ENCODE peak calls at places on chromosomes 7 and 10, in four cellular contexts. One of them, this sample, is unnamed.

GRCh38 chr10:111440501-111440900 is 363.7 kb downstream of the ADRA2A start:
- DNase-seq in SK-N-SH: peak
- DNase-seq in A549: no peak
- DNase-seq in GM12878: no peak
- DNase-seq in this sample: no peak

GRCh38 chr10:89384474-89385324 is 6.8 kb downstream of the IFIT1B start:
- DNase-seq in SK-N-SH: no peak
- DNase-seq in A549: no peak
- DNase-seq in GM12878: no peak
- DNase-seq in this sample: no peak

GRCh38 chr10:80702143-80702542 is 164.4 kb downstream of the SH2D4B start:
- DNase-seq in SK-N-SH: no peak
- DNase-seq in A549: no peak
- DNase-seq in GM12878: no peak
- DNase-seq in this sample: no peak

GRCh38 chr10:11505636-11506035 is 105.8 kb downstream of the USP6NL start:
- DNase-seq in SK-N-SH: no peak
- DNase-seq in A549: no peak
- DNase-seq in GM12878: no peak
- DNase-seq in this sample: no peak

GRCh38 chr7:128954830-128955797 is 17.4 kb downstream of the IRF5 start:
- DNase-seq in SK-N-SH: peak
- DNase-seq in A549: no peak
- DNase-seq in GM12878: no peak
- DNase-seq in this sample: no peak

GRCh38 chr7:28176174-28176573 is 4.4 kb downstream of the JAZF1 start:
- DNase-seq in SK-N-SH: no peak
- DNase-seq in A549: no peak
- DNase-seq in GM12878: no peak
- DNase-seq in this sample: no peak

GRCh38 chr7:16484453-16485158 is 19.1 kb upstream of the SOSTDC1 start:
- DNase-seq in SK-N-SH: no peak
- DNase-seq in A549: peak
- DNase-seq in GM12878: no peak
- DNase-seq in this sample: no peak

GRCh38 chr7:99102809-99103690 is 40.9 kb downstream of the SMURF1 start:
- DNase-seq in SK-N-SH: no peak
- DNase-seq in A549: peak
- DNase-seq in GM12878: no peak
- DNase-seq in this sample: no peak

GRCh38 chr10:38094923-38095574 is 912 bp downstream of the ZNF37A start:
- DNase-seq in SK-N-SH: no peak
- DNase-seq in A549: peak
- DNase-seq in GM12878: no peak
- DNase-seq in this sample: peak

GRCh38 chr7:97117372-97118188 is at the start of gene SDHAF3:
- DNase-seq in SK-N-SH: peak
- DNase-seq in A549: peak
- DNase-seq in GM12878: peak
- DNase-seq in this sample: peak

GRCh38 chr10:32983333-32983909 is 25.4 kb upstream of the ITGB1 start:
- DNase-seq in SK-N-SH: peak
- DNase-seq in A549: peak
- DNase-seq in GM12878: no peak
- DNase-seq in this sample: no peak

GRCh38 chr10:43201545-43202131 is 63.4 kb downstream of the CSGALNACT2 start:
- DNase-seq in SK-N-SH: peak
- DNase-seq in A549: no peak
- DNase-seq in GM12878: no peak
- DNase-seq in this sample: no peak

GRCh38 chr10:22682237-22683192 is 31.9 kb downstream of the PIP4K2A start:
- DNase-seq in SK-N-SH: no peak
- DNase-seq in A549: peak
- DNase-seq in GM12878: peak
- DNase-seq in this sample: no peak

GRCh38 chr10:21526952-21527633 is 1.6 kb upstream of the SKIDA1 start:
- DNase-seq in SK-N-SH: peak
- DNase-seq in A549: no peak
- DNase-seq in GM12878: no peak
- DNase-seq in this sample: peak

GRCh38 chr10:128086003-128086863 is 40.0 kb downstream of the MKI67 start:
- DNase-seq in SK-N-SH: no peak
- DNase-seq in A549: no peak
- DNase-seq in GM12878: no peak
- DNase-seq in this sample: no peak

GRCh38 chr7:29177963-29178612 is 16.5 kb upstream of the CHN2 start:
- DNase-seq in SK-N-SH: no peak
- DNase-seq in A549: no peak
- DNase-seq in GM12878: no peak
- DNase-seq in this sample: no peak

GRCh38 chr7:28725911-28726310 is 232.2 kb downstream of the TRIL start:
- DNase-seq in SK-N-SH: no peak
- DNase-seq in A549: no peak
- DNase-seq in GM12878: no peak
- DNase-seq in this sample: no peak

GRCh38 chr7:157675427-157675930 is 338.7 kb downstream of the DNAJB6 start:
- DNase-seq in SK-N-SH: no peak
- DNase-seq in A549: no peak
- DNase-seq in GM12878: no peak
- DNase-seq in this sample: no peak

GRCh38 chr7:79880312-79880711 is 254.3 kb upstream of the GNAI1 start:
- DNase-seq in SK-N-SH: no peak
- DNase-seq in A549: no peak
- DNase-seq in GM12878: no peak
- DNase-seq in this sample: no peak

GRCh38 chr7:20144801-20145200 is 72.4 kb downstream of the MACC1 start:
- DNase-seq in SK-N-SH: no peak
- DNase-seq in A549: no peak
- DNase-seq in GM12878: no peak
- DNase-seq in this sample: no peak

GRCh38 chr7:27433581-27433980 is 191.0 kb downstream of the EVX1 start:
- DNase-seq in SK-N-SH: no peak
- DNase-seq in A549: no peak
- DNase-seq in GM12878: no peak
- DNase-seq in this sample: no peak

GRCh38 chr7:156461881-156462665 is 178.5 kb upstream of the RNF32 start:
- DNase-seq in SK-N-SH: no peak
- DNase-seq in A549: no peak
- DNase-seq in GM12878: no peak
- DNase-seq in this sample: no peak

GRCh38 chr7:1811850-1812692 is 142.0 kb downstream of the ELFN1 start:
- DNase-seq in SK-N-SH: peak
- DNase-seq in A549: peak
- DNase-seq in GM12878: no peak
- DNase-seq in this sample: no peak

GRCh38 chr10:1522237-1522636 is 215.1 kb downstream of the ADARB2 start:
- DNase-seq in SK-N-SH: no peak
- DNase-seq in A549: no peak
- DNase-seq in GM12878: no peak
- DNase-seq in this sample: no peak

GRCh38 chr10:104080762-104081161 is 4.9 kb downstream of the COL17A1 start:
- DNase-seq in SK-N-SH: peak
- DNase-seq in A549: peak
- DNase-seq in GM12878: no peak
- DNase-seq in this sample: peak

GRCh38 chr10:51170518-51171245 is 96.4 kb downstream of the PRKG1 start:
- DNase-seq in SK-N-SH: no peak
- DNase-seq in A549: no peak
- DNase-seq in GM12878: no peak
- DNase-seq in this sample: no peak

GRCh38 chr10:101694056-101694673 is 805 bp downstream of the FBXW4 start:
- DNase-seq in SK-N-SH: peak
- DNase-seq in A549: peak
- DNase-seq in GM12878: no peak
- DNase-seq in this sample: peak

GRCh38 chr7:116218747-116219146 is 8.4 kb downstream of the TES start:
- DNase-seq in SK-N-SH: no peak
- DNase-seq in A549: no peak
- DNase-seq in GM12878: no peak
- DNase-seq in this sample: no peak

GRCh38 chr7:41339913-41340676 is 362.8 kb downstream of the INHBA start:
- DNase-seq in SK-N-SH: no peak
- DNase-seq in A549: no peak
- DNase-seq in GM12878: no peak
- DNase-seq in this sample: no peak

GRCh38 chr7:38932509-38933168 is 23.6 kb upstream of the VPS41 start:
- DNase-seq in SK-N-SH: peak
- DNase-seq in A549: peak
- DNase-seq in GM12878: peak
- DNase-seq in this sample: peak

GRCh38 chr7:1918063-1918645 is 248.1 kb downstream of the ELFN1 start:
- DNase-seq in SK-N-SH: no peak
- DNase-seq in A549: no peak
- DNase-seq in GM12878: no peak
- DNase-seq in this sample: no peak

GRCh38 chr10:124742418-124743187 is 1.6 kb downstream of the FAM53B start:
- DNase-seq in SK-N-SH: peak
- DNase-seq in A549: peak
- DNase-seq in GM12878: no peak
- DNase-seq in this sample: peak

GRCh38 chr7:111381590-111381989 is 180.7 kb downstream of the IMMP2L start:
- DNase-seq in SK-N-SH: no peak
- DNase-seq in A549: no peak
- DNase-seq in GM12878: no peak
- DNase-seq in this sample: no peak

GRCh38 chr10:78471723-78472541 is 438.3 kb downstream of the RPS24 start:
- DNase-seq in SK-N-SH: peak
- DNase-seq in A549: no peak
- DNase-seq in GM12878: no peak
- DNase-seq in this sample: no peak

GRCh38 chr7:120843121-120843520 is 14.8 kb downstream of the TSPAN12 start:
- DNase-seq in SK-N-SH: no peak
- DNase-seq in A549: no peak
- DNase-seq in GM12878: no peak
- DNase-seq in this sample: no peak

GRCh38 chr10:49365675-49366415 is 30.0 kb downstream of the DRGX start:
- DNase-seq in SK-N-SH: no peak
- DNase-seq in A549: no peak
- DNase-seq in GM12878: no peak
- DNase-seq in this sample: no peak

GRCh38 chr7:142890838-142891485 is 5.4 kb upstream of the TRPV6 start:
- DNase-seq in SK-N-SH: no peak
- DNase-seq in A549: no peak
- DNase-seq in GM12878: no peak
- DNase-seq in this sample: no peak

GRCh38 chr7:51785171-51785570 is 468.6 kb upstream of the COBL start:
- DNase-seq in SK-N-SH: no peak
- DNase-seq in A549: no peak
- DNase-seq in GM12878: no peak
- DNase-seq in this sample: no peak

GRCh38 chr7:51789494-51789893 is 472.9 kb upstream of the COBL start:
- DNase-seq in SK-N-SH: peak
- DNase-seq in A549: no peak
- DNase-seq in GM12878: no peak
- DNase-seq in this sample: no peak

GRCh38 chr7:51786284-51786683 is 469.7 kb upstream of the COBL start:
- DNase-seq in SK-N-SH: no peak
- DNase-seq in A549: no peak
- DNase-seq in GM12878: no peak
- DNase-seq in this sample: no peak

GRCh38 chr7:51785806-51786205 is 469.2 kb upstream of the COBL start:
- DNase-seq in SK-N-SH: no peak
- DNase-seq in A549: no peak
- DNase-seq in GM12878: no peak
- DNase-seq in this sample: no peak
- TF ChIP-seq RCOR1 in SK-N-SH: no peak
- TF ChIP-seq RCOR1 in A549: no peak
- TF ChIP-seq RCOR1 in GM12878: no peak
- TF ChIP-seq RCOR1 in this sample: no peak

GRCh38 chr10:70355234-70356021 is 27.0 kb downstream of the LRRC20 start:
- DNase-seq in SK-N-SH: no peak
- DNase-seq in A549: no peak
- DNase-seq in GM12878: peak
- DNase-seq in this sample: no peak
- TF ChIP-seq CHD2 in SK-N-SH: no peak
- TF ChIP-seq CHD2 in A549: no peak
- TF ChIP-seq CHD2 in GM12878: peak
- TF ChIP-seq CHD2 in this sample: no peak

DNA sequence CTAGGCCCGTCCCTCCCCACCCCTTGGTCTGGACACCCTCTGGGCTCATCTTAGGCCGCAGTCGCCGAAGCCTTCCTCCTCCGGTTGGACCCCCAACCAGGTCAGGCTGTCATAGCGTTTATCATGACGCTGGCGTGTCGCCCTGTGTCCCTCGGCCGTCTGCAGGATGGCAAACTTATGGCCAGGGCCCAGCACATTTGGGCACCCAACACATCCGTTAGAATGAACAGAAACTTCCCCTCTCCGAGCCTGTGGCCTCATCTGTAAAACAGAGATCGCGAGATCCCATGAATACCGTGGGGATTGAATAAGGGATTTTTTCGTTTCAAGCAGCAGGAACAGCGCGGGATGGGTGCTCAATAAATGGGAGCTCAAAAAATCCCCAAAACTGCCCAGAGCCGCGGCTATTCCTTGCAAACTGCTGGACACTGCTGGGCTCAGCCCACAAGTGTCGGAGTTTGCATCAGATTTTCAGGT is 581 bp upstream of the AP5Z1 start:
- DNase-seq in SK-N-SH: peak
- DNase-seq in A549: peak
- DNase-seq in GM12878: no peak
- DNase-seq in this sample: peak
- TF ChIP-seq RCOR1 in SK-N-SH: no peak
- TF ChIP-seq RCOR1 in A549: no peak
- TF ChIP-seq RCOR1 in GM12878: no peak
- TF ChIP-seq RCOR1 in this sample: no peak

GRCh38 chr7:55071411-55072188 is 52.8 kb downstream of the EGFR start:
- DNase-seq in SK-N-SH: no peak
- DNase-seq in A549: no peak
- DNase-seq in GM12878: no peak
- DNase-seq in this sample: no peak

GRCh38 chr7:55074008-55074499 is 55.2 kb downstream of the EGFR start:
- DNase-seq in SK-N-SH: no peak
- DNase-seq in A549: peak
- DNase-seq in GM12878: peak
- DNase-seq in this sample: no peak

GRCh38 chr7:55072251-55072650 is 53.4 kb downstream of the EGFR start:
- DNase-seq in SK-N-SH: no peak
- DNase-seq in A549: no peak
- DNase-seq in GM12878: no peak
- DNase-seq in this sample: no peak

GRCh38 chr7:55070839-55071238 is 52.0 kb downstream of the EGFR start:
- DNase-seq in SK-N-SH: no peak
- DNase-seq in A549: no peak
- DNase-seq in GM12878: no peak
- DNase-seq in this sample: no peak

DNA sequence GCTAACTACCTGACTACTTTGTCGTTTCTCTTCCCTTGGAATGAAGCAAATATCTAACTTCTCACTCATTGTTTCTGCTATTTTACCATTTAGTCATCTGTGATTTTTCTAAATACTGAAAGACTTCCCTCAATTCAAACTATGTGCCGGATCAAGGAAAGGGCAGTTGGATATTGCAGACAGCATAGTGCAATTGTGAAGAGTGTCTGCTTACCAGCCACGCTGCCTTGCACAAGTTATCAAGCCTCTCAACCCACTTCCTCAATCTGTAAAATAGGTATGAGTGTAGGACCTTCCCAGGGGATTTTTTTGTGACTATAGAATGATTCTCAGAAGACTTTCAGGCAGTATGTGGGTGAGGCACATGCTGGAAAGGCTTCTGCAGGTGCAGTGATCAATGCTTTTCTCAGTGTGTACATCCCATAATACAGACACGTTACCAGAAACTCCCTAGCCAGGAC is 54.3 kb downstream of the EGFR start:
- DNase-seq in SK-N-SH: no peak
- DNase-seq in A549: no peak
- DNase-seq in GM12878: peak
- DNase-seq in this sample: no peak
- TF ChIP-seq CHD2 in SK-N-SH: no peak
- TF ChIP-seq CHD2 in A549: no peak
- TF ChIP-seq CHD2 in GM12878: no peak
- TF ChIP-seq CHD2 in this sample: no peak